ENCODE peak calls at places on chromosomes 7 and 10, in eight cellular contexts. One of them, this sample, is unnamed.

GRCh38 chr7:151113344-151114150 is 27.3 kb downstream of the AGAP3 start:
- DNase-seq in osteocyte: no peak
- DNase-seq in fibroblast of pulmonary artery: peak
- DNase-seq in astrocyte of the cerebellum: peak
- DNase-seq in H9: peak
- DNase-seq in endothelial cell: no peak
- DNase-seq in cardiac muscle cell: peak
- DNase-seq in sigmoid colon: no peak
- DNase-seq in this sample: no peak

GRCh38 chr10:37476285-37476684 is 350.9 kb downstream of the ANKRD30A start:
- DNase-seq in fibroblast of pulmonary artery: no peak
- DNase-seq in astrocyte of the cerebellum: no peak
- DNase-seq in cardiac muscle cell: no peak
- DNase-seq in sigmoid colon: no peak
- DNase-seq in osteocyte: no peak
- DNase-seq in H9: no peak
- DNase-seq in endothelial cell: no peak
- DNase-seq in this sample: no peak

GRCh38 chr10:45580781-45581496 is 91.6 kb downstream of the ZFAND4 start:
- DNase-seq in osteocyte: no peak
- DNase-seq in H9: no peak
- DNase-seq in sigmoid colon: no peak
- DNase-seq in fibroblast of pulmonary artery: no peak
- DNase-seq in astrocyte of the cerebellum: no peak
- DNase-seq in cardiac muscle cell: no peak
- DNase-seq in endothelial cell: no peak
- DNase-seq in this sample: no peak

GRCh38 chr7:57415326-57415725 is 34.7 kb upstream of the ZNF716 start:
- DNase-seq in fibroblast of pulmonary artery: no peak
- DNase-seq in astrocyte of the cerebellum: no peak
- DNase-seq in osteocyte: no peak
- DNase-seq in sigmoid colon: no peak
- DNase-seq in H9: no peak
- DNase-seq in endothelial cell: no peak
- DNase-seq in cardiac muscle cell: no peak
- DNase-seq in this sample: no peak

GRCh38 chr10:36336315-36336714 is 694.2 kb upstream of the FZD8 start:
- DNase-seq in cardiac muscle cell: no peak
- DNase-seq in osteocyte: no peak
- DNase-seq in H9: no peak
- DNase-seq in astrocyte of the cerebellum: no peak
- DNase-seq in endothelial cell: no peak
- DNase-seq in sigmoid colon: no peak
- DNase-seq in fibroblast of pulmonary artery: peak
- DNase-seq in this sample: no peak

GRCh38 chr10:73647211-73647874 is 6.1 kb upstream of the MYOZ1 start:
- DNase-seq in sigmoid colon: peak
- DNase-seq in H9: peak
- DNase-seq in cardiac muscle cell: no peak
- DNase-seq in endothelial cell: peak
- DNase-seq in astrocyte of the cerebellum: no peak
- DNase-seq in osteocyte: no peak
- DNase-seq in fibroblast of pulmonary artery: peak
- DNase-seq in this sample: peak

GRCh38 chr10:11145498-11145855 is 127.8 kb downstream of the CELF2 start:
- DNase-seq in osteocyte: no peak
- DNase-seq in H9: no peak
- DNase-seq in sigmoid colon: no peak
- DNase-seq in astrocyte of the cerebellum: no peak
- DNase-seq in endothelial cell: no peak
- DNase-seq in fibroblast of pulmonary artery: peak
- DNase-seq in cardiac muscle cell: peak
- DNase-seq in this sample: no peak

GRCh38 chr10:70774810-70775678 is 10.1 kb downstream of the TBATA start:
- DNase-seq in H9: no peak
- DNase-seq in sigmoid colon: no peak
- DNase-seq in endothelial cell: no peak
- DNase-seq in cardiac muscle cell: no peak
- DNase-seq in astrocyte of the cerebellum: no peak
- DNase-seq in osteocyte: peak
- DNase-seq in fibroblast of pulmonary artery: no peak
- DNase-seq in this sample: no peak

GRCh38 chr10:89954787-89955566 is 253.6 kb downstream of the KIF20B start:
- DNase-seq in sigmoid colon: no peak
- DNase-seq in endothelial cell: no peak
- DNase-seq in fibroblast of pulmonary artery: peak
- DNase-seq in H9: no peak
- DNase-seq in cardiac muscle cell: no peak
- DNase-seq in osteocyte: no peak
- DNase-seq in astrocyte of the cerebellum: no peak
- DNase-seq in this sample: no peak

GRCh38 chr10:57874810-57875209 is 392.9 kb downstream of the IPMK start:
- DNase-seq in endothelial cell: no peak
- DNase-seq in osteocyte: no peak
- DNase-seq in cardiac muscle cell: no peak
- DNase-seq in sigmoid colon: no peak
- DNase-seq in fibroblast of pulmonary artery: no peak
- DNase-seq in H9: no peak
- DNase-seq in astrocyte of the cerebellum: no peak
- DNase-seq in this sample: no peak

GRCh38 chr10:101394522-101395133 is 40.7 kb downstream of the BTRC start:
- DNase-seq in cardiac muscle cell: peak
- DNase-seq in H9: no peak
- DNase-seq in astrocyte of the cerebellum: no peak
- DNase-seq in sigmoid colon: no peak
- DNase-seq in fibroblast of pulmonary artery: no peak
- DNase-seq in osteocyte: no peak
- DNase-seq in endothelial cell: no peak
- DNase-seq in this sample: no peak

GRCh38 chr7:46133741-46134140 is 212.7 kb upstream of the IGFBP3 start:
- DNase-seq in cardiac muscle cell: no peak
- DNase-seq in sigmoid colon: no peak
- DNase-seq in endothelial cell: no peak
- DNase-seq in osteocyte: no peak
- DNase-seq in fibroblast of pulmonary artery: no peak
- DNase-seq in astrocyte of the cerebellum: no peak
- DNase-seq in H9: no peak
- DNase-seq in this sample: no peak

GRCh38 chr7:46134385-46134784 is 213.3 kb upstream of the IGFBP3 start:
- DNase-seq in osteocyte: no peak
- DNase-seq in cardiac muscle cell: no peak
- DNase-seq in endothelial cell: no peak
- DNase-seq in fibroblast of pulmonary artery: no peak
- DNase-seq in sigmoid colon: no peak
- DNase-seq in H9: no peak
- DNase-seq in astrocyte of the cerebellum: no peak
- DNase-seq in this sample: no peak

GRCh38 chr7:46129831-46130230 is 208.8 kb upstream of the IGFBP3 start:
- DNase-seq in fibroblast of pulmonary artery: peak
- DNase-seq in astrocyte of the cerebellum: no peak
- DNase-seq in H9: no peak
- DNase-seq in osteocyte: no peak
- DNase-seq in sigmoid colon: no peak
- DNase-seq in endothelial cell: peak
- DNase-seq in cardiac muscle cell: peak
- DNase-seq in this sample: no peak

GRCh38 chr7:46133076-46133475 is 212.0 kb upstream of the IGFBP3 start:
- DNase-seq in H9: no peak
- DNase-seq in cardiac muscle cell: no peak
- DNase-seq in astrocyte of the cerebellum: peak
- DNase-seq in sigmoid colon: no peak
- DNase-seq in endothelial cell: no peak
- DNase-seq in fibroblast of pulmonary artery: no peak
- DNase-seq in osteocyte: no peak
- DNase-seq in this sample: no peak

DNA sequence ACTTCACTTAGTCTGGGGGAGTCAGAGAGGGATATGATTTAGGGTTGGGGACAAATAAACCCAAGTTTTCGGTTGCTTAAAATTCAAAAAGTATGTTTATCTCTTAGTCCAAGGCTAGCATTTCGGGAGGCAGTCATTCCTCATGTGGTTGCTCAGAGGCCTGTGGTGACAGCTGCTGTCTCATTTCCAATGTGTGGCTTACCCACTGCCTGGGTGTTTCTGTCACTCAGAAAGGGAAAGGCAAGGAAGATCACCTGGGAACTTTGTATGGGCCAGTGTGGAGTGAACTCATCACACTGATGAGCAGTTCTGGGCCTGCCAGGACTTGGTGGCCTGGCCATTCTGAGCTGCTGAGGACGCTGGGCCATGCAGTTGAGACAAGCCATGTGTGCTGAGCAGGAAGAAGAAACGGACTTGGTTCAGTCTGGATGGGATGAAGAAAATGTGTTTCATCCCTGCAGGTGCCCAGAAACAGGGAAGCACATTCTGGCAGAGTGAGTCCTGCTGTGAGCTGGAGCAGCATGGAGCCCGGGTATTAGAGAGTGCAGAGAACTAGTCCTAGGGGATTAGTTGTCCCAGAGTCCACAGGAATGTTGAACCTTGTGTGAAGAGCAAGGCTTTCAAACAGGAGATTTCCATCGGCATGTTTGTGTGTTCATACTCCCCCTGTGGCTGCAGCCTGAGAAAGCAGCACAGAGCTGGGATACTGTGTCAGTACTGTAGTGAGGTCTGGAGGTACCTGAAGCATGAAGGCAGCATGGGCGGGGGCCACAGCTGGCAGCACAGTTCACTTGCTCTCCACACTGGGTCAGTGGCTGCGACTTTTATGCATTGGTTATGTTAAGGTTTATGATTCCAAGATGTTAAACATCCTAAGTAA is 211.1 kb upstream of the IGFBP3 start:
- DNase-seq in fibroblast of pulmonary artery: no peak
- DNase-seq in cardiac muscle cell: peak
- DNase-seq in endothelial cell: no peak
- DNase-seq in H9: peak
- DNase-seq in sigmoid colon: no peak
- DNase-seq in osteocyte: no peak
- DNase-seq in astrocyte of the cerebellum: no peak
- DNase-seq in this sample: no peak
- TF ChIP-seq CTCF in fibroblast of pulmonary artery: peak
- TF ChIP-seq CTCF in cardiac muscle cell: peak
- TF ChIP-seq CTCF in endothelial cell: no peak
- TF ChIP-seq CTCF in H9: peak
- TF ChIP-seq CTCF in sigmoid colon: no peak
- TF ChIP-seq CTCF in osteocyte: peak
- TF ChIP-seq CTCF in astrocyte of the cerebellum: peak
- TF ChIP-seq CTCF in this sample: no peak

DNA sequence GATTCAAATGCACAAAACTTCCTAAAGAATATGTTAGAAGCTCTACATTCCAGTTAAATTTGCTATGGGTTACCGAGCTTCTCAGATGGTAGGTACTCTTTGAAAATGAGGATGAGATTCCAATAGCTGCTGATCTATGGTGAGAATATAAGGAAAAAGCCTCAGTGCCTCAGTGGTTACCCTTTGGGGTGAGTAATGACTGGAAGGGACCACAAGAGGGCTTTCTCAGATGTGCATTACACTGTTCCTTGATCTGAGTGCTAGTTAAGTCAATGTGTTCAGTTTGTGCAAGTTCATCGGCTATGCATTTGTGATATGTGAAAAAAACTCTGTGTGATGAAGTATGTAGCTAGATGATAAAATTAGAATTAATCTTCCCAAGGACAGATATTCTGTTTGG is 3.5 kb downstream of the NRCAM start:
- DNase-seq in osteocyte: no peak
- DNase-seq in cardiac muscle cell: peak
- DNase-seq in H9: no peak
- DNase-seq in fibroblast of pulmonary artery: peak
- DNase-seq in astrocyte of the cerebellum: no peak
- DNase-seq in endothelial cell: no peak
- DNase-seq in sigmoid colon: no peak
- DNase-seq in this sample: no peak
- TF ChIP-seq CTCF in osteocyte: peak
- TF ChIP-seq CTCF in cardiac muscle cell: peak
- TF ChIP-seq CTCF in H9: peak
- TF ChIP-seq CTCF in fibroblast of pulmonary artery: peak
- TF ChIP-seq CTCF in astrocyte of the cerebellum: peak
- TF ChIP-seq CTCF in endothelial cell: no peak
- TF ChIP-seq CTCF in sigmoid colon: no peak
- TF ChIP-seq CTCF in this sample: peak

GRCh38 chr7:69677054-69677847 is 79.0 kb downstream of the AUTS2 start:
- DNase-seq in sigmoid colon: no peak
- DNase-seq in cardiac muscle cell: no peak
- DNase-seq in fibroblast of pulmonary artery: no peak
- DNase-seq in endothelial cell: no peak
- DNase-seq in astrocyte of the cerebellum: no peak
- DNase-seq in H9: no peak
- DNase-seq in osteocyte: no peak
- DNase-seq in this sample: no peak
- TF ChIP-seq CTCF in sigmoid colon: no peak
- TF ChIP-seq CTCF in cardiac muscle cell: peak
- TF ChIP-seq CTCF in fibroblast of pulmonary artery: peak
- TF ChIP-seq CTCF in endothelial cell: peak
- TF ChIP-seq CTCF in astrocyte of the cerebellum: peak
- TF ChIP-seq CTCF in H9: peak
- TF ChIP-seq CTCF in osteocyte: peak
- TF ChIP-seq CTCF in this sample: peak

GRCh38 chr7:742791-743190 is 15.7 kb upstream of the PRKAR1B start:
- DNase-seq in endothelial cell: no peak
- DNase-seq in cardiac muscle cell: no peak
- DNase-seq in osteocyte: no peak
- DNase-seq in sigmoid colon: no peak
- DNase-seq in fibroblast of pulmonary artery: no peak
- DNase-seq in H9: no peak
- DNase-seq in astrocyte of the cerebellum: no peak
- DNase-seq in this sample: no peak

GRCh38 chr7:739964-740942 is 13.2 kb upstream of the PRKAR1B start:
- DNase-seq in cardiac muscle cell: no peak
- DNase-seq in sigmoid colon: peak
- DNase-seq in endothelial cell: no peak
- DNase-seq in fibroblast of pulmonary artery: no peak
- DNase-seq in osteocyte: no peak
- DNase-seq in astrocyte of the cerebellum: no peak
- DNase-seq in H9: peak
- DNase-seq in this sample: peak

GRCh38 chr7:741850-742249 is 14.8 kb upstream of the PRKAR1B start:
- DNase-seq in H9: peak
- DNase-seq in osteocyte: no peak
- DNase-seq in cardiac muscle cell: no peak
- DNase-seq in fibroblast of pulmonary artery: no peak
- DNase-seq in endothelial cell: no peak
- DNase-seq in astrocyte of the cerebellum: no peak
- DNase-seq in sigmoid colon: peak
- DNase-seq in this sample: no peak

GRCh38 chr7:739455-739963 is 12.4 kb upstream of the PRKAR1B start:
- DNase-seq in osteocyte: no peak
- DNase-seq in H9: no peak
- DNase-seq in cardiac muscle cell: no peak
- DNase-seq in endothelial cell: no peak
- DNase-seq in fibroblast of pulmonary artery: no peak
- DNase-seq in sigmoid colon: peak
- DNase-seq in astrocyte of the cerebellum: no peak
- DNase-seq in this sample: peak

DNA sequence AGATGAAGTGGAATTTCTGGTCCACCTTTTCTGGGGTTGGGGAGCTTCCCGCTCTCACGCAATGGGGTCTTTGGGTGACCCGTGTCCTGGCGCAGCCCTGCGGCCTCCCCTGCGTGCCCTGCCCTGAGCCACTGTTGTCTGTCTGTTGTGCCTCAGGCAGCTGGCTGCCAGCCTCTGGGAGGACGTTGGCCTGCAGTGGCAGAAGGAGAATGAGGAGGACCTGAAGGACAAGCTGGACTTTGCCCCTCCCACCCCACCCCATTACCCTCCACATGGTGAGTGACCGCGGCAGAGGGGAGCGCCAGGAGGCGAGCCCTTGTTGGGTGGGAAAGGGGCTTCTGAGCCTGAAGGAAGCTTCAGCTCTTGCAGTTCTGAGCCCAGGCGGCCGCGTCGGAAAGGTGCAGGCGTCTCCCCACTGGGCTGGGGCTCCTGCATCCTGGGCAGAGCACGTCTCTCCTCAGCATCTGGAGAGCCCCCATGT is 14.2 kb upstream of the PRKAR1B start:
- DNase-seq in H9: no peak
- DNase-seq in osteocyte: no peak
- DNase-seq in cardiac muscle cell: no peak
- DNase-seq in sigmoid colon: peak
- DNase-seq in endothelial cell: no peak
- DNase-seq in fibroblast of pulmonary artery: no peak
- DNase-seq in astrocyte of the cerebellum: no peak
- DNase-seq in this sample: peak
- TF ChIP-seq CTCF in H9: no peak
- TF ChIP-seq CTCF in osteocyte: no peak
- TF ChIP-seq CTCF in cardiac muscle cell: no peak
- TF ChIP-seq CTCF in sigmoid colon: no peak
- TF ChIP-seq CTCF in endothelial cell: no peak
- TF ChIP-seq CTCF in fibroblast of pulmonary artery: no peak
- TF ChIP-seq CTCF in astrocyte of the cerebellum: no peak
- TF ChIP-seq CTCF in this sample: no peak